ENCODE peak calls at places on chromosome 18, in ten cellular contexts. One of them, this sample, is unnamed.

GRCh38 chr18:5238371-5238758 is 41.3 kb upstream of the AKAIN1 start:
- DNase-seq in cardiac muscle cell: peak; percentile 48
- DNase-seq in MM.1S: peak; percentile 22
- DNase-seq in tibial nerve: peak; percentile 16
- DNase-seq in mucosa of descending colon: peak; percentile 82
- DNase-seq in suprapubic skin: peak; percentile 66
- DNase-seq in A549: no peak
- DNase-seq in IMR-90: peak; percentile 30
- DNase-seq in fibroblast of the aortic adventitia: no peak
- DNase-seq in ascending aorta: peak; percentile 73
- DNase-seq in this sample: peak; percentile 23

GRCh38 chr18:79511671-79512301 is 116.1 kb downstream of the NFATC1 start:
- DNase-seq in cardiac muscle cell: no peak
- DNase-seq in MM.1S: no peak
- DNase-seq in tibial nerve: no peak
- DNase-seq in mucosa of descending colon: peak; percentile 13
- DNase-seq in suprapubic skin: peak; percentile 55
- DNase-seq in A549: no peak
- DNase-seq in IMR-90: no peak
- DNase-seq in fibroblast of the aortic adventitia: no peak
- DNase-seq in ascending aorta: peak; percentile 56
- DNase-seq in this sample: peak; percentile 72

GRCh38 chr18:45617284-45617683 is 2.0 kb downstream of the SLC14A2 start:
- DNase-seq in cardiac muscle cell: peak; percentile 84
- DNase-seq in MM.1S: no peak
- DNase-seq in tibial nerve: peak; percentile 83
- DNase-seq in mucosa of descending colon: peak; percentile 87
- DNase-seq in suprapubic skin: peak; percentile 85
- DNase-seq in A549: peak; percentile 17
- DNase-seq in IMR-90: peak; percentile 81
- DNase-seq in fibroblast of the aortic adventitia: peak; percentile 95
- DNase-seq in ascending aorta: peak; percentile 95
- DNase-seq in this sample: peak; percentile 98

GRCh38 chr18:74861154-74861553 is 263.5 kb downstream of the ZNF407 start:
- DNase-seq in cardiac muscle cell: peak; percentile 37
- DNase-seq in MM.1S: no peak
- DNase-seq in tibial nerve: no peak
- DNase-seq in mucosa of descending colon: no peak
- DNase-seq in suprapubic skin: no peak
- DNase-seq in A549: no peak
- DNase-seq in IMR-90: peak; percentile 78
- DNase-seq in fibroblast of the aortic adventitia: peak; percentile 4
- DNase-seq in ascending aorta: no peak
- DNase-seq in this sample: no peak

GRCh38 chr18:3328522-3328921 is 66.6 kb downstream of the MYL12B start:
- DNase-seq in cardiac muscle cell: no peak
- DNase-seq in MM.1S: no peak
- DNase-seq in tibial nerve: no peak
- DNase-seq in mucosa of descending colon: no peak
- DNase-seq in suprapubic skin: no peak
- DNase-seq in A549: no peak
- DNase-seq in IMR-90: no peak
- DNase-seq in fibroblast of the aortic adventitia: peak; percentile 35
- DNase-seq in ascending aorta: no peak
- DNase-seq in this sample: no peak

GRCh38 chr18:35707247-35707646 is 125.7 kb downstream of the GALNT1 start:
- DNase-seq in cardiac muscle cell: no peak
- DNase-seq in MM.1S: no peak
- DNase-seq in tibial nerve: no peak
- DNase-seq in mucosa of descending colon: no peak
- DNase-seq in suprapubic skin: no peak
- DNase-seq in A549: no peak
- DNase-seq in IMR-90: no peak
- DNase-seq in fibroblast of the aortic adventitia: no peak
- DNase-seq in ascending aorta: no peak
- DNase-seq in this sample: no peak

GRCh38 chr18:58934356-58934755 is 69.7 kb downstream of the ZNF532 start:
- DNase-seq in cardiac muscle cell: no peak
- DNase-seq in MM.1S: no peak
- DNase-seq in tibial nerve: no peak
- DNase-seq in mucosa of descending colon: no peak
- DNase-seq in suprapubic skin: no peak
- DNase-seq in A549: no peak
- DNase-seq in IMR-90: no peak
- DNase-seq in fibroblast of the aortic adventitia: no peak
- DNase-seq in ascending aorta: no peak
- DNase-seq in this sample: no peak

GRCh38 chr18:50126466-50126865 is 68.5 kb downstream of the MYO5B start:
- DNase-seq in cardiac muscle cell: no peak
- DNase-seq in MM.1S: no peak
- DNase-seq in tibial nerve: no peak
- DNase-seq in mucosa of descending colon: no peak
- DNase-seq in suprapubic skin: no peak
- DNase-seq in A549: no peak
- DNase-seq in IMR-90: no peak
- DNase-seq in fibroblast of the aortic adventitia: no peak
- DNase-seq in ascending aorta: no peak
- DNase-seq in this sample: no peak

GRCh38 chr18:78582131-78582789 is 397.4 kb upstream of the SALL3 start:
- DNase-seq in cardiac muscle cell: no peak
- DNase-seq in MM.1S: no peak
- DNase-seq in tibial nerve: no peak
- DNase-seq in mucosa of descending colon: no peak
- DNase-seq in suprapubic skin: no peak
- DNase-seq in A549: no peak
- DNase-seq in IMR-90: no peak
- DNase-seq in fibroblast of the aortic adventitia: no peak
- DNase-seq in ascending aorta: no peak
- DNase-seq in this sample: no peak

GRCh38 chr18:14959550-14959949 is 211.6 kb downstream of the ANKRD30B start:
- DNase-seq in cardiac muscle cell: no peak
- DNase-seq in MM.1S: no peak
- DNase-seq in tibial nerve: no peak
- DNase-seq in mucosa of descending colon: no peak
- DNase-seq in suprapubic skin: no peak
- DNase-seq in A549: no peak
- DNase-seq in IMR-90: no peak
- DNase-seq in fibroblast of the aortic adventitia: no peak
- DNase-seq in ascending aorta: peak; percentile 16
- DNase-seq in this sample: no peak

GRCh38 chr18:47110875-47111274 is 39.4 kb downstream of the HDHD2 start:
- DNase-seq in cardiac muscle cell: no peak
- DNase-seq in MM.1S: no peak
- DNase-seq in tibial nerve: no peak
- DNase-seq in mucosa of descending colon: no peak
- DNase-seq in suprapubic skin: no peak
- DNase-seq in A549: no peak
- DNase-seq in IMR-90: no peak
- DNase-seq in fibroblast of the aortic adventitia: no peak
- DNase-seq in ascending aorta: no peak
- DNase-seq in this sample: no peak

GRCh38 chr18:3256693-3257626 is 5.0 kb upstream of the MYL12B start:
- DNase-seq in cardiac muscle cell: no peak
- DNase-seq in MM.1S: peak; percentile 31
- DNase-seq in tibial nerve: no peak
- DNase-seq in mucosa of descending colon: no peak
- DNase-seq in suprapubic skin: no peak
- DNase-seq in A549: no peak
- DNase-seq in IMR-90: peak; percentile 91
- DNase-seq in fibroblast of the aortic adventitia: peak; percentile 60
- DNase-seq in ascending aorta: no peak
- DNase-seq in this sample: peak; percentile 50

GRCh38 chr18:3061581-3062416 is 48.9 kb upstream of the LPIN2 start:
- DNase-seq in cardiac muscle cell: no peak
- DNase-seq in MM.1S: peak; percentile 50
- DNase-seq in tibial nerve: no peak
- DNase-seq in mucosa of descending colon: no peak
- DNase-seq in suprapubic skin: no peak
- DNase-seq in A549: no peak
- DNase-seq in IMR-90: peak; percentile 25
- DNase-seq in fibroblast of the aortic adventitia: no peak
- DNase-seq in ascending aorta: no peak
- DNase-seq in this sample: no peak

GRCh38 chr18:46772396-46772795 is 15.5 kb upstream of the ST8SIA5 start:
- DNase-seq in cardiac muscle cell: peak; percentile 10
- DNase-seq in MM.1S: no peak
- DNase-seq in tibial nerve: no peak
- DNase-seq in mucosa of descending colon: no peak
- DNase-seq in suprapubic skin: no peak
- DNase-seq in A549: no peak
- DNase-seq in IMR-90: no peak
- DNase-seq in fibroblast of the aortic adventitia: no peak
- DNase-seq in ascending aorta: no peak
- DNase-seq in this sample: no peak

GRCh38 chr18:45251236-45251635 is 364.0 kb upstream of the SLC14A2 start:
- DNase-seq in cardiac muscle cell: no peak
- DNase-seq in MM.1S: no peak
- DNase-seq in tibial nerve: no peak
- DNase-seq in mucosa of descending colon: no peak
- DNase-seq in suprapubic skin: no peak
- DNase-seq in A549: no peak
- DNase-seq in IMR-90: no peak
- DNase-seq in fibroblast of the aortic adventitia: no peak
- DNase-seq in ascending aorta: no peak
- DNase-seq in this sample: no peak

GRCh38 chr18:36630917-36631316 is 197.9 kb downstream of the TPGS2 start:
- DNase-seq in cardiac muscle cell: no peak
- DNase-seq in MM.1S: no peak
- DNase-seq in tibial nerve: no peak
- DNase-seq in mucosa of descending colon: no peak
- DNase-seq in suprapubic skin: no peak
- DNase-seq in A549: no peak
- DNase-seq in IMR-90: no peak
- DNase-seq in fibroblast of the aortic adventitia: no peak
- DNase-seq in ascending aorta: no peak
- DNase-seq in this sample: no peak

GRCh38 chr18:51236225-51236624 is 38.7 kb upstream of the MEX3C start:
- DNase-seq in cardiac muscle cell: peak; percentile 93
- DNase-seq in MM.1S: no peak
- DNase-seq in tibial nerve: no peak
- DNase-seq in mucosa of descending colon: no peak
- DNase-seq in suprapubic skin: no peak
- DNase-seq in A549: peak; percentile 78
- DNase-seq in IMR-90: peak; percentile 13
- DNase-seq in fibroblast of the aortic adventitia: peak; percentile 91
- DNase-seq in ascending aorta: no peak
- DNase-seq in this sample: peak; percentile 82

DNA sequence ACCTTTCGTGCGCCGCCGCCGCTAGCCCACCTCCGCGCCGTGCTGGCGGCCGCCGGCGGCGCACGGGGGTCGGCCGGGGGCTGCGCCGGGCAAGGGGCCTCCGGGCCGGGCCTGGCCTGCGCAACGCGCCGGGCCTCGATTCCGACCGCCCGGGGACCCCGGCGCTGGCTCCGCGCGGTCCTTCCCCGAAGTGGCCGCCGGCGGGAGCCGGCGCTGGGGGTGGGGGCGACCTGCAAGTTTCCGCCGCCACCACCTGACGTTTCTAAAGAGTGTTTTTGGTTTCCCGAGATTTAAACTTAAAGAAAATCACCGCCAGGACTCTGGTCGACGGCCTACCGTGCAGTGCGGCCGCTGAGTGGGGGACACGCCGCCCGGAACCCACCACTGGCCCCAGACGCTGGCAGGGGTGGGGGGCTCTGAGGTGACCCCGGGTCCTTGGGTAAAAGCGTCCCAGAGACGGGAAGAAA is 3.8 kb upstream of the GATA6 start:
- DNase-seq in cardiac muscle cell: peak; percentile 24
- DNase-seq in MM.1S: no peak
- DNase-seq in tibial nerve: no peak
- DNase-seq in mucosa of descending colon: peak; percentile 46
- DNase-seq in suprapubic skin: no peak
- DNase-seq in A549: no peak
- DNase-seq in IMR-90: no peak
- DNase-seq in fibroblast of the aortic adventitia: no peak
- DNase-seq in ascending aorta: no peak
- DNase-seq in this sample: peak; percentile 9
- H3K4me3 ChIP-seq in cardiac muscle cell: peak overlapping the region; percentile 94
- H3K4me3 ChIP-seq in MM.1S: no peak overlapping the region
- H3K4me3 ChIP-seq in tibial nerve: no peak overlapping the region
- H3K4me3 ChIP-seq in mucosa of descending colon: peak overlapping the region; percentile 12
- H3K4me3 ChIP-seq in suprapubic skin: no peak overlapping the region
- H3K4me3 ChIP-seq in A549: no peak overlapping the region
- H3K4me3 ChIP-seq in IMR-90: no peak overlapping the region
- H3K4me3 ChIP-seq in fibroblast of the aortic adventitia: peak overlapping the region; percentile 97
- H3K4me3 ChIP-seq in ascending aorta: peak overlapping the region; percentile 89
- H3K4me3 ChIP-seq in this sample: no peak overlapping the region

GRCh38 chr18:76522104-76522503 is 27.1 kb upstream of the ZNF516 start:
- DNase-seq in cardiac muscle cell: no peak
- DNase-seq in MM.1S: no peak
- DNase-seq in tibial nerve: no peak
- DNase-seq in mucosa of descending colon: no peak
- DNase-seq in suprapubic skin: no peak
- DNase-seq in A549: no peak
- DNase-seq in IMR-90: no peak
- DNase-seq in fibroblast of the aortic adventitia: no peak
- DNase-seq in ascending aorta: no peak
- DNase-seq in this sample: no peak
- H3K4me3 ChIP-seq in cardiac muscle cell: no peak overlapping the region
- H3K4me3 ChIP-seq in MM.1S: no peak overlapping the region
- H3K4me3 ChIP-seq in tibial nerve: no peak overlapping the region
- H3K4me3 ChIP-seq in mucosa of descending colon: no peak overlapping the region
- H3K4me3 ChIP-seq in suprapubic skin: no peak overlapping the region
- H3K4me3 ChIP-seq in A549: no peak overlapping the region
- H3K4me3 ChIP-seq in IMR-90: no peak overlapping the region
- H3K4me3 ChIP-seq in fibroblast of the aortic adventitia: no peak overlapping the region
- H3K4me3 ChIP-seq in ascending aorta: no peak overlapping the region
- H3K4me3 ChIP-seq in this sample: no peak overlapping the region

GRCh38 chr18:12254137-12254819 is at the start of gene CIDEA:
- DNase-seq in cardiac muscle cell: peak; percentile 35
- DNase-seq in MM.1S: no peak
- DNase-seq in tibial nerve: no peak
- DNase-seq in mucosa of descending colon: no peak
- DNase-seq in suprapubic skin: no peak
- DNase-seq in A549: no peak
- DNase-seq in IMR-90: no peak
- DNase-seq in fibroblast of the aortic adventitia: no peak
- DNase-seq in ascending aorta: no peak
- DNase-seq in this sample: no peak
- H3K4me3 ChIP-seq in cardiac muscle cell: peak within 1 kb of the TSS; percentile 33
- H3K4me3 ChIP-seq in MM.1S: no peak within 1 kb of the TSS
- H3K4me3 ChIP-seq in tibial nerve: peak within 1 kb of the TSS; percentile 25
- H3K4me3 ChIP-seq in mucosa of descending colon: no peak within 1 kb of the TSS
- H3K4me3 ChIP-seq in suprapubic skin: peak within 1 kb of the TSS; percentile 45
- H3K4me3 ChIP-seq in A549: peak within 1 kb of the TSS; percentile 30
- H3K4me3 ChIP-seq in IMR-90: no peak within 1 kb of the TSS
- H3K4me3 ChIP-seq in fibroblast of the aortic adventitia: peak within 1 kb of the TSS; percentile 35
- H3K4me3 ChIP-seq in ascending aorta: peak within 1 kb of the TSS; percentile 55
- H3K4me3 ChIP-seq in this sample: peak within 1 kb of the TSS; percentile 37

GRCh38 chr18:52685316-52685715 is 345.3 kb downstream of the DCC start:
- DNase-seq in cardiac muscle cell: no peak
- DNase-seq in MM.1S: no peak
- DNase-seq in tibial nerve: no peak
- DNase-seq in mucosa of descending colon: no peak
- DNase-seq in suprapubic skin: no peak
- DNase-seq in A549: no peak
- DNase-seq in IMR-90: no peak
- DNase-seq in fibroblast of the aortic adventitia: no peak
- DNase-seq in ascending aorta: no peak
- DNase-seq in this sample: no peak

GRCh38 chr18:52677991-52678390 is 338.0 kb downstream of the DCC start:
- DNase-seq in cardiac muscle cell: no peak
- DNase-seq in MM.1S: no peak
- DNase-seq in tibial nerve: no peak
- DNase-seq in mucosa of descending colon: no peak
- DNase-seq in suprapubic skin: no peak
- DNase-seq in A549: no peak
- DNase-seq in IMR-90: no peak
- DNase-seq in fibroblast of the aortic adventitia: no peak
- DNase-seq in ascending aorta: no peak
- DNase-seq in this sample: no peak

GRCh38 chr18:52682260-52682659 is 342.3 kb downstream of the DCC start:
- DNase-seq in cardiac muscle cell: no peak
- DNase-seq in MM.1S: no peak
- DNase-seq in tibial nerve: no peak
- DNase-seq in mucosa of descending colon: no peak
- DNase-seq in suprapubic skin: no peak
- DNase-seq in A549: no peak
- DNase-seq in IMR-90: no peak
- DNase-seq in fibroblast of the aortic adventitia: no peak
- DNase-seq in ascending aorta: no peak
- DNase-seq in this sample: no peak
- H3K4me3 ChIP-seq in cardiac muscle cell: no peak overlapping the region
- H3K4me3 ChIP-seq in MM.1S: no peak overlapping the region
- H3K4me3 ChIP-seq in tibial nerve: no peak overlapping the region
- H3K4me3 ChIP-seq in mucosa of descending colon: no peak overlapping the region
- H3K4me3 ChIP-seq in suprapubic skin: no peak overlapping the region
- H3K4me3 ChIP-seq in A549: no peak overlapping the region
- H3K4me3 ChIP-seq in IMR-90: no peak overlapping the region
- H3K4me3 ChIP-seq in fibroblast of the aortic adventitia: no peak overlapping the region
- H3K4me3 ChIP-seq in ascending aorta: no peak overlapping the region
- H3K4me3 ChIP-seq in this sample: no peak overlapping the region

This sample was measured in osteoblast.